ENCODE peak calls at places on chromosomes 5 and 9, in five cellular contexts. S is CD4-positive, alpha-beta T cell; F is NCI-H345; J is KBM-7; U is WTC11. V is an unnamed sample.

GRCh38 chr5:37875051-37875787 is 35.4 kb upstream of the GDNF start:
- DNase-seq in S (no peak), F (no peak), J (no peak), U (no peak), V (peak)

GRCh38 chr5:119307170-119307569 is 48.6 kb upstream of the TNFAIP8 start:
- DNase-seq in S (no peak), F (no peak), J (no peak), U (no peak), V (no peak)

GRCh38 chr5:93890657-93891056 is 149.3 kb upstream of the POU5F2 start:
- DNase-seq in S (no peak), F (peak), J (no peak), U (no peak), V (peak)

GRCh38 chr5:58317009-58317408 is 142.9 kb downstream of the PLK2 start:
- DNase-seq in S (no peak), F (no peak), J (no peak), U (no peak), V (peak)

GRCh38 chr5:133918316-133918715 is 50.1 kb downstream of the C5orf15 start:
- DNase-seq in S (no peak), F (no peak), J (no peak), U (no peak), V (no peak)

GRCh38 chr5:139392678-139393496 is 2.0 kb downstream of the PROB1 start:
- DNase-seq in S (peak), F (peak), J (peak), U (peak), V (peak)

GRCh38 chr5:149422429-149423286 is 43.6 kb upstream of the IL17B start:
- DNase-seq in S (no peak), F (no peak), J (no peak), U (peak), V (peak)

GRCh38 chr9:114737118-114737517 is 55.1 kb upstream of the TEX48 start:
- DNase-seq in S (no peak), F (no peak), J (no peak), U (no peak), V (no peak)

GRCh38 chr5:66595877-66596790 is at the start of gene MAST4:
- DNase-seq in S (no peak), F (peak), J (peak), U (peak), V (peak)

GRCh38 chr5:83102581-83102980 is 25.2 kb downstream of the XRCC4 start:
- DNase-seq in S (no peak), F (no peak), J (no peak), U (no peak), V (no peak)

GRCh38 chr5:132591140-132591539 is 34.4 kb downstream of the RAD50 start:
- DNase-seq in S (no peak), F (no peak), J (peak), U (no peak), V (peak)

GRCh38 chr9:19757745-19758144 is 31.1 kb downstream of the SLC24A2 start:
- DNase-seq in S (no peak), F (no peak), J (peak), U (no peak), V (no peak)

GRCh38 chr5:61307196-61307590 is 24.9 kb upstream of the ZSWIM6 start:
- DNase-seq in S (no peak), F (no peak), J (no peak), U (no peak), V (no peak)

GRCh38 chr5:171479776-171480125 is 60.3 kb downstream of the FGF18 start:
- DNase-seq in S (no peak), F (no peak), J (no peak), U (no peak), V (no peak)

GRCh38 chr9:96607971-96608370 is 11.7 kb downstream of the CDC14B start:
- DNase-seq in S (no peak), F (no peak), J (no peak), U (no peak), V (no peak)

GRCh38 chr9:131397100-131397790 is 3.4 kb downstream of the PRRC2B start:
- DNase-seq in S (no peak), F (no peak), J (no peak), U (no peak), V (no peak)

GRCh38 chr9:127178646-127179632 is 56.5 kb upstream of the ANGPTL2 start:
- DNase-seq in S (no peak), F (no peak), J (no peak), U (peak), V (no peak)

GRCh38 chr5:133034064-133034463 is 7.7 kb upstream of the ZCCHC10 start:
- DNase-seq in S (no peak), F (no peak), J (no peak), U (no peak), V (no peak)

GRCh38 chr5:138972230-138972629 is 97.1 kb upstream of the LRRTM2 start:
- DNase-seq in S (no peak), F (no peak), J (no peak), U (no peak), V (no peak)

GRCh38 chr5:174690256-174690655 is 34.1 kb upstream of the MSX2 start:
- DNase-seq in S (no peak), F (no peak), J (no peak), U (peak), V (no peak)

GRCh38 chr5:89034588-89034987 is 151.6 kb upstream of the MEF2C start:
- DNase-seq in S (no peak), F (no peak), J (no peak), U (no peak), V (no peak)

GRCh38 chr5:131589510-131590348 is 45.3 kb downstream of the RAPGEF6 start:
- DNase-seq in S (peak), F (peak), J (peak), U (peak), V (peak)

GRCh38 chr9:92637886-92638620 is 31.9 kb downstream of the IPPK start:
- DNase-seq in S (no peak), F (no peak), J (no peak), U (no peak), V (no peak)

GRCh38 chr5:34542818-34543217 is 113.3 kb upstream of the RAI14 start:
- DNase-seq in S (no peak), F (no peak), J (no peak), U (no peak), V (no peak)

GRCh38 chr5:84382363-84383295 is 2.1 kb downstream of the EDIL3 start:
- DNase-seq in S (no peak), F (peak), J (no peak), U (peak), V (peak)

GRCh38 chr9:109797509-109797908 is 17.5 kb downstream of the PALM2AKAP2 start:
- DNase-seq in S (no peak), F (no peak), J (no peak), U (no peak), V (no peak)

V was measured in fibroblast of pulmonary artery.